ENCODE peak calls at places on chromosomes 7 and 10, in ten cellular contexts. F, E, R, C, J, I, T, Z, G and N are unnamed samples.

GRCh38 chr7:35761882-35762720 is 38.8 kb upstream of the SEPTIN7 start:
- DNase-seq in F (no peak), E (peak; percentile 92), R (no peak), C (no peak), J (no peak), I (no peak), T (no peak), Z (no peak), G (no peak), N (no peak)

GRCh38 chr10:99369551-99369950 is 40.4 kb downstream of the CNNM1 start:
- DNase-seq in F (no peak), E (no peak), R (no peak), C (no peak), J (no peak), I (no peak), T (no peak), Z (no peak), G (no peak), N (no peak)

GRCh38 chr7:130632111-130632510 is 36.4 kb downstream of the COPG2 start:
- DNase-seq in F (no peak), E (peak; percentile 35), R (no peak), C (no peak), J (no peak), I (no peak), T (no peak), Z (no peak), G (no peak), N (no peak)

GRCh38 chr10:85581357-85581756 is 785.2 kb downstream of the GRID1 start:
- DNase-seq in F (no peak), E (no peak), R (no peak), C (no peak), J (no peak), I (no peak), T (no peak), Z (no peak), G (no peak), N (no peak)

GRCh38 chr10:101230185-101230917 is 1.1 kb upstream of the LBX1 start:
- DNase-seq in F (no peak), E (no peak), R (peak; percentile 88), C (no peak), J (no peak), I (no peak), T (no peak), Z (no peak), G (no peak), N (no peak)

GRCh38 chr7:66403562-66403961 is 198.4 kb downstream of the TPST1 start:
- DNase-seq in F (no peak), E (no peak), R (no peak), C (no peak), J (no peak), I (no peak), T (no peak), Z (no peak), G (no peak), N (no peak)

GRCh38 chr10:84837877-84838276 is 509.5 kb downstream of the CCSER2 start:
- DNase-seq in F (peak; percentile 79), E (no peak), R (no peak), C (no peak), J (no peak), I (no peak), T (no peak), Z (peak; percentile 78), G (peak; percentile 68), N (peak; percentile 10)

GRCh38 chr10:110681023-110681681 is 37.0 kb downstream of the RBM20 start:
- DNase-seq in F (peak; percentile 44), E (peak; percentile 46), R (no peak), C (no peak), J (peak; percentile 43), I (peak; percentile 2), T (peak; percentile 67), Z (peak; percentile 66), G (peak; percentile 31), N (peak; percentile 40)

GRCh38 chr10:25493122-25493893 is 318.5 kb downstream of the GPR158 start:
- DNase-seq in F (no peak), E (peak; percentile 99), R (no peak), C (peak; percentile 73), J (no peak), I (no peak), T (peak; percentile 82), Z (peak; percentile 27), G (no peak), N (no peak)

GRCh38 chr7:44565795-44566559 is 7.7 kb downstream of the DDX56 start:
- DNase-seq in F (no peak), E (no peak), R (no peak), C (no peak), J (no peak), I (no peak), T (no peak), Z (no peak), G (no peak), N (no peak)

GRCh38 chr10:112115781-112116385 is 67.7 kb downstream of the GPAM start:
- DNase-seq in F (no peak), E (peak; percentile 25), R (no peak), C (no peak), J (peak; percentile 46), I (peak; percentile 11), T (no peak), Z (no peak), G (no peak), N (peak; percentile 34)

DNA sequence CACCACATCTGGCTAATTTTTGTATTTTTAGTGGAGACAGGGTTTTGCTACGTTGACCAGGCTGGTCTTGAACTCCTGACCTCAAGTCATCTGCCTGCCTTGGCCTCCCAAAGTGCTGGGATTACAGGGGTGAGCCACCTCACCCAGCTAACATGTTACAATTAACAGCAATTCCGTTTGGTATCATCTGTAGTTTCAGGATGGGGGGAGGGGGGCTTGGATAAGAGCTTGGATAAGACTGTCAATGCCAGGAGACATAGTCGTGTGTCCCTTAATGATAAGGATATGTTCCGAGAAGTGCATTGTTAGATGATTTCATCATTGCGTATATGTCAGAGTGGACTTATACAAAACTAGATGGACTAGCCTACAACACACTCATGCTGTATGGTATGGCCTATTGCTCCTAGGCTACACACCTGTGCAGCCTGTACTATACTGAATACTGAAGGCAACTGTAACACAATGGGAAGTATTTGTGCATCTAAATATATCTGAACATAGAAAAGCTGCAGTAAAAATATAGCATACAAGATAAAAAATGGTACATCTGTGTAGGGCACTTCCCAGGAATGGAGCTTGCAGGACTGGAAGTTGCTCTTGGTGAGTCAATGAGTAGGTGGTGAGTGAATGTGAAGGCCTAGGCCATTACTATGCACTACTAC is 103.9 kb upstream of the TNS3 start:
- DNase-seq in F (no peak), E (no peak), R (no peak), C (no peak), J (no peak), I (no peak), T (no peak), Z (no peak), G (no peak), N (no peak)
- H3K4me3 ChIP-seq in F (no peak overlapping the region), E (no peak overlapping the region), R (no peak overlapping the region), C (no peak overlapping the region), J (no peak overlapping the region), I (no peak overlapping the region), T (no peak overlapping the region), Z (no peak overlapping the region), G (no peak overlapping the region), N (no peak overlapping the region)

GRCh38 chr10:77890097-77890496 is 36.5 kb downstream of the DLG5 start:
- DNase-seq in F (no peak), E (no peak), R (no peak), C (no peak), J (no peak), I (no peak), T (no peak), Z (no peak), G (no peak), N (no peak)

GRCh38 chr10:77887631-77888355 is 38.8 kb downstream of the DLG5 start:
- DNase-seq in F (no peak), E (peak; percentile 19), R (no peak), C (no peak), J (no peak), I (no peak), T (no peak), Z (no peak), G (no peak), N (no peak)

GRCh38 chr10:77889277-77889903 is 37.2 kb downstream of the DLG5 start:
- DNase-seq in F (peak; percentile 64), E (no peak), R (no peak), C (no peak), J (peak; percentile 89), I (no peak), T (no peak), Z (no peak), G (no peak), N (peak; percentile 93)

GRCh38 chr10:77886795-77887355 is 39.7 kb downstream of the DLG5 start:
- DNase-seq in F (no peak), E (no peak), R (no peak), C (no peak), J (no peak), I (no peak), T (no peak), Z (no peak), G (no peak), N (no peak)

DNA sequence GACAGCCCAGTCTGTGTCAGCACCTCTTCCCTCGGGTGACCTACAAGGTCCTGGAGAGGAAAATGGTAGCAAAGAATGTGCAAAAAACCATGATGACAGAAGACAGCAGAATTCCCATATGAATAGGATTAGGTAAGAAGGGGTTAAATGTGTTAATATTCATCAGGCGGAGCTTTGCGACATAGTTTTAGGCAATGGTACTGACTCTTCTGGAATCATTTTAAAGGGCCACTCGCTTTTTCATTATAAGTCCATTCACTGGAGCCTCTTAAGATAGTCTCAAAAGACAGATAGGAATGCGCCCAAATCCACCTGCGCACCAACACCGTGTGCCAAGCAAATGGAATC is 38.2 kb downstream of the DLG5 start:
- DNase-seq in F (no peak), E (peak; percentile 30), R (no peak), C (no peak), J (no peak), I (no peak), T (no peak), Z (no peak), G (no peak), N (no peak)
- H3K4me1 ChIP-seq in F (peaks cover 14% of the 10 kb centered on the region), E (peaks cover 36% of the 10 kb centered on the region), R (peaks cover 24% of the 10 kb centered on the region), C (peaks cover 48% of the 10 kb centered on the region), J (peaks cover 87% of the 10 kb centered on the region), I (no peaks in the 10 kb centered on the region), T (no peaks in the 10 kb centered on the region), Z (peaks cover 28% of the 10 kb centered on the region), G (peaks cover 46% of the 10 kb centered on the region), N (peaks cover 73% of the 10 kb centered on the region)

DNA sequence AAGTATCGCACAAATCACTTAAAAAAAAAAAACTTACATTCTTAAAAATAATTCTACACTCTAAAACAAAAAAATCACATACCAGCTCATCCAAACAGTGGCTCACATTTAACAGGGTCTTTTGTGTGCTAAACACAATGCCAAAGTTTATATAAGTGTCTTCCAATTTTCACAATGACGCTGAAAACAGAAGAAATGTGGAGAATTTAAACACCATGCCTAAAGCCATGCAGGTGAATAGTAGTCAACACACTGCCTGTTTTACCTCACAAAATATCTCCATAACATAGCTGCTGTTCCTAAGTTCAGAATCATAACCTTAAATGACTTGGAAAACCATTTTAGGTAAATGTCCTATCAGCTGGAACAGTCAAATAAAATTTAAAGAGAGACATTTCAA is 55.0 kb downstream of the GRB10 start:
- DNase-seq in F (no peak), E (no peak), R (no peak), C (no peak), J (no peak), I (no peak), T (no peak), Z (no peak), G (no peak), N (no peak)
- H3K27ac ChIP-seq in F (no peak overlapping the region), E (no peak overlapping the region), R (peak overlapping the region; percentile 22), C (no peak overlapping the region), J (no peak overlapping the region), I (no peak overlapping the region), T (no peak overlapping the region), Z (no peak overlapping the region), G (peak overlapping the region; percentile 46), N (peak overlapping the region; percentile 69)

GRCh38 chr10:102674566-102674965 is 30.3 kb downstream of the TRIM8 start:
- DNase-seq in F (no peak), E (no peak), R (no peak), C (no peak), J (no peak), I (no peak), T (no peak), Z (no peak), G (no peak), N (no peak)
- H3K4me3 ChIP-seq in F (peak overlapping the region; percentile 30), E (no peak overlapping the region), R (peak overlapping the region; percentile 20), C (no peak overlapping the region), J (peak overlapping the region; percentile 30), I (peak overlapping the region; percentile 49), T (no peak overlapping the region), Z (peak overlapping the region; percentile 26), G (peak overlapping the region; percentile 53), N (no peak overlapping the region)